ENCODE peak calls at places on chromosomes 6 and 20, in six cellular contexts. One of them, this sample, is unnamed.

GRCh38 chr20:54477556-54477955 is 2.2 kb downstream of the DOK5 start:
- DNase-seq in tibial artery: no peak
- DNase-seq in AG04450: no peak
- DNase-seq in fibroblast of lung: peak
- DNase-seq in upper lobe of left lung: no peak
- DNase-seq in SK-N-SH: no peak
- DNase-seq in this sample: no peak

GRCh38 chr6:42403415-42403814 is 48.3 kb downstream of the TRERF1 start:
- DNase-seq in tibial artery: no peak
- DNase-seq in AG04450: no peak
- DNase-seq in fibroblast of lung: peak
- DNase-seq in upper lobe of left lung: no peak
- DNase-seq in SK-N-SH: no peak
- DNase-seq in this sample: peak

GRCh38 chr6:3019065-3019464 is 19.4 kb downstream of the NQO2 start:
- DNase-seq in tibial artery: no peak
- DNase-seq in AG04450: no peak
- DNase-seq in fibroblast of lung: no peak
- DNase-seq in upper lobe of left lung: no peak
- DNase-seq in SK-N-SH: no peak
- DNase-seq in this sample: no peak

GRCh38 chr6:112931835-112932234 is 584.7 kb downstream of the RFPL4B start:
- DNase-seq in tibial artery: no peak
- DNase-seq in AG04450: no peak
- DNase-seq in fibroblast of lung: peak
- DNase-seq in upper lobe of left lung: no peak
- DNase-seq in SK-N-SH: no peak
- DNase-seq in this sample: no peak

GRCh38 chr6:138107078-138107751 is at the start of gene PERP:
- DNase-seq in tibial artery: peak
- DNase-seq in AG04450: no peak
- DNase-seq in fibroblast of lung: peak
- DNase-seq in upper lobe of left lung: peak
- DNase-seq in SK-N-SH: peak
- DNase-seq in this sample: peak

GRCh38 chr20:1177680-1178079 is 7.1 kb downstream of the TMEM74B start:
- DNase-seq in tibial artery: no peak
- DNase-seq in AG04450: no peak
- DNase-seq in fibroblast of lung: no peak
- DNase-seq in upper lobe of left lung: no peak
- DNase-seq in SK-N-SH: peak
- DNase-seq in this sample: no peak

GRCh38 chr6:156953478-156954146 is 176.4 kb downstream of the ARID1B start:
- DNase-seq in tibial artery: no peak
- DNase-seq in AG04450: peak
- DNase-seq in fibroblast of lung: peak
- DNase-seq in upper lobe of left lung: no peak
- DNase-seq in SK-N-SH: peak
- DNase-seq in this sample: no peak

GRCh38 chr6:93176070-93176469 is 243.3 kb downstream of the EPHA7 start:
- DNase-seq in tibial artery: no peak
- DNase-seq in AG04450: no peak
- DNase-seq in fibroblast of lung: no peak
- DNase-seq in upper lobe of left lung: no peak
- DNase-seq in SK-N-SH: no peak
- DNase-seq in this sample: no peak

GRCh38 chr6:2581611-2582010 is 169.1 kb downstream of the MYLK4 start:
- DNase-seq in tibial artery: no peak
- DNase-seq in AG04450: no peak
- DNase-seq in fibroblast of lung: no peak
- DNase-seq in upper lobe of left lung: no peak
- DNase-seq in SK-N-SH: no peak
- DNase-seq in this sample: no peak

GRCh38 chr6:75863001-75863400 is 114.0 kb downstream of the MYO6 start:
- DNase-seq in tibial artery: no peak
- DNase-seq in AG04450: no peak
- DNase-seq in fibroblast of lung: no peak
- DNase-seq in upper lobe of left lung: no peak
- DNase-seq in SK-N-SH: no peak
- DNase-seq in this sample: no peak

GRCh38 chr6:55175078-55175777 is 913 bp downstream of the HCRTR2 start:
- DNase-seq in tibial artery: no peak
- DNase-seq in AG04450: no peak
- DNase-seq in fibroblast of lung: no peak
- DNase-seq in upper lobe of left lung: no peak
- DNase-seq in SK-N-SH: no peak
- DNase-seq in this sample: no peak

GRCh38 chr20:42544926-42545325 is 644.8 kb downstream of the PTPRT start:
- DNase-seq in tibial artery: no peak
- DNase-seq in AG04450: no peak
- DNase-seq in fibroblast of lung: no peak
- DNase-seq in upper lobe of left lung: no peak
- DNase-seq in SK-N-SH: no peak
- DNase-seq in this sample: no peak

GRCh38 chr20:63016514-63017075 is 9.8 kb upstream of the BHLHE23 start:
- DNase-seq in tibial artery: no peak
- DNase-seq in AG04450: no peak
- DNase-seq in fibroblast of lung: no peak
- DNase-seq in upper lobe of left lung: no peak
- DNase-seq in SK-N-SH: no peak
- DNase-seq in this sample: peak

GRCh38 chr20:50924261-50924660 is 7.0 kb downstream of the ADNP start:
- DNase-seq in tibial artery: no peak
- DNase-seq in AG04450: no peak
- DNase-seq in fibroblast of lung: no peak
- DNase-seq in upper lobe of left lung: no peak
- DNase-seq in SK-N-SH: no peak
- DNase-seq in this sample: no peak

GRCh38 chr20:57653546-57653900 is 33.3 kb upstream of the ZBP1 start:
- DNase-seq in tibial artery: no peak
- DNase-seq in AG04450: no peak
- DNase-seq in fibroblast of lung: no peak
- DNase-seq in upper lobe of left lung: peak
- DNase-seq in SK-N-SH: peak
- DNase-seq in this sample: peak

GRCh38 chr20:56903421-56903820 is 274.3 kb downstream of the TFAP2C start:
- DNase-seq in tibial artery: no peak
- DNase-seq in AG04450: no peak
- DNase-seq in fibroblast of lung: no peak
- DNase-seq in upper lobe of left lung: no peak
- DNase-seq in SK-N-SH: no peak
- DNase-seq in this sample: no peak

GRCh38 chr6:155187994-155188706 is 75.7 kb upstream of the CLDN20 start:
- DNase-seq in tibial artery: no peak
- DNase-seq in AG04450: no peak
- DNase-seq in fibroblast of lung: peak
- DNase-seq in upper lobe of left lung: no peak
- DNase-seq in SK-N-SH: no peak
- DNase-seq in this sample: no peak

GRCh38 chr6:170091639-170092579 is 199.0 kb downstream of the DLL1 start:
- DNase-seq in tibial artery: peak
- DNase-seq in AG04450: no peak
- DNase-seq in fibroblast of lung: no peak
- DNase-seq in upper lobe of left lung: no peak
- DNase-seq in SK-N-SH: no peak
- DNase-seq in this sample: no peak

GRCh38 chr6:43742285-43742684 is 27.7 kb upstream of the VEGFA start:
- DNase-seq in tibial artery: no peak
- DNase-seq in AG04450: no peak
- DNase-seq in fibroblast of lung: no peak
- DNase-seq in upper lobe of left lung: no peak
- DNase-seq in SK-N-SH: peak
- DNase-seq in this sample: peak

GRCh38 chr6:11943060-11943459 is 69.1 kb upstream of the HIVEP1 start:
- DNase-seq in tibial artery: no peak
- DNase-seq in AG04450: no peak
- DNase-seq in fibroblast of lung: no peak
- DNase-seq in upper lobe of left lung: no peak
- DNase-seq in SK-N-SH: no peak
- DNase-seq in this sample: no peak

GRCh38 chr6:84685983-84686584 is 78.3 kb downstream of the TBX18 start:
- DNase-seq in tibial artery: no peak
- DNase-seq in AG04450: no peak
- DNase-seq in fibroblast of lung: no peak
- DNase-seq in upper lobe of left lung: no peak
- DNase-seq in SK-N-SH: peak
- DNase-seq in this sample: no peak

GRCh38 chr6:106702451-106703110 is 73.2 kb downstream of the QRSL1 start:
- DNase-seq in tibial artery: no peak
- DNase-seq in AG04450: no peak
- DNase-seq in fibroblast of lung: no peak
- DNase-seq in upper lobe of left lung: no peak
- DNase-seq in SK-N-SH: no peak
- DNase-seq in this sample: no peak

GRCh38 chr6:170584954-170585498 is 589 bp upstream of the PDCD2 start:
- DNase-seq in tibial artery: no peak
- DNase-seq in AG04450: no peak
- DNase-seq in fibroblast of lung: no peak
- DNase-seq in upper lobe of left lung: no peak
- DNase-seq in SK-N-SH: no peak
- DNase-seq in this sample: no peak

GRCh38 chr20:53444386-53444785 is 149.3 kb downstream of the ZNF217 start:
- DNase-seq in tibial artery: no peak
- DNase-seq in AG04450: no peak
- DNase-seq in fibroblast of lung: no peak
- DNase-seq in upper lobe of left lung: no peak
- DNase-seq in SK-N-SH: no peak
- DNase-seq in this sample: no peak

DNA sequence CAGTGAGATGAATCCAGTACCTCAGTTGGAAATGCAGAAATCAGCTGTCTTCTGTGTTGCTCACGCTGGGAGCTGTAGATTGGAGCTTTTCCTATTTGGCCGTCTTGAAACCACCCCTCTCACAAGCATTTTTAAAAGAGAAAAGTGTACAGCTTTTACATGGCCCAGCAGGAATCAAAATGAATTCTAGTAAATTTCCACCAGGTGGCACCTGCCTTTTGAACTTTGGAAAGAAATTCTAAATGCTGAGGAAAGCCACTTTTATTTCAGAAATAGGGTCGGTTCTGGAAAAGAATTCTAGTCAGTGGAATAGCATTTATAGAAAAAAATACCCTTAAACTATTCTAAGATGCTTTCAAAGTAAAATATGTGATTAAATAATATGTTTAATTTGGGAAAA is 647.8 kb downstream of the CD109 start:
- DNase-seq in tibial artery: no peak
- DNase-seq in AG04450: no peak
- DNase-seq in fibroblast of lung: no peak
- DNase-seq in upper lobe of left lung: no peak
- DNase-seq in SK-N-SH: peak
- DNase-seq in this sample: no peak
- TF ChIP-seq CTCF in tibial artery: peak
- TF ChIP-seq CTCF in AG04450: peak
- TF ChIP-seq CTCF in fibroblast of lung: peak
- TF ChIP-seq CTCF in upper lobe of left lung: no peak
- TF ChIP-seq CTCF in SK-N-SH: peak
- TF ChIP-seq CTCF in this sample: peak

DNA sequence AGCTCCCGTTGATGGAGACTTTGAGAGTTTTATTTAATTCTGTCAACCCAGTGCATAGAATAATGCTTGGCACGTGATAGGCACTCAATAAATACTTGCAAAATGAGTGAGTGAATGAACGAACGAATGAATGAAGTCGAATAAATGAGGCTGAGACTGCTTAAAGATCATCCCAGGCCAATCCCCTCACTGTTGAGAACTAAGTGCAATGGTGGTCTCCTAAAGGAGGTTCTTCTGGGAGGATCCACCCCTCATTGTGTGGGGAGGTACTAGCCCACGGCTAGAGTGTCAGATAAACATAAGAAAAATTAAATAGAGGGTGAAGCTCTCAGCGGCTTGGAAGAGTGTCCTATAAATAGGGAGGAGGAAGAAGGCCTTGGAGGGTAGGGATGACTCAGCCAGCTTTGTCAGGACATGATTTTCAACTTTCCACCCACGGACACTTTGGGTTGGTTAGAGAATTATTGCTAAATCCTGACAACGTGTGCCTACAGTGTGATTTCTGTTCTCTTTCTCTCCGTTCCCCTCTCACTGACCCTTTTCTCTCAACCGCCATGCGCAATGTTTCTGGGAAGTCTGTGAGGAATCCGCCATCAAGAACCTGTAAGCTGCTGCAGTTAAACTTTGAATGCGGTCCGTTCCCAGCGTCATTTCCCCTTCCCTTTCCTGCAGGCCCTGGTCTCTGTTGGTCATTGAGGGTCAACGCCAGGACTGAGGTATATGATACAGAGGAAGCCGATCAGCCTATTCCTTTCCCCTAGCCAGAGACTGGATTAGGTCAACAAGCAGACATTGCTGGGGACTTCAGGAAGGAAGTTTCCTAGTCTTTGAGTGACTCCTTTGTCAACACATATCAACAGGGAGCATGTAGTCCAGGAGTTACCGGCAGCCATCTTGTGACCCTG is 179.2 kb upstream of the JARID2 start:
- DNase-seq in tibial artery: peak
- DNase-seq in AG04450: peak
- DNase-seq in fibroblast of lung: peak
- DNase-seq in upper lobe of left lung: no peak
- DNase-seq in SK-N-SH: no peak
- DNase-seq in this sample: peak
- H3K27ac ChIP-seq in tibial artery: no peak
- H3K27ac ChIP-seq in AG04450: peak
- H3K27ac ChIP-seq in fibroblast of lung: no peak
- H3K27ac ChIP-seq in upper lobe of left lung: peak
- H3K27ac ChIP-seq in SK-N-SH: no peak
- H3K27ac ChIP-seq in this sample: peak

DNA sequence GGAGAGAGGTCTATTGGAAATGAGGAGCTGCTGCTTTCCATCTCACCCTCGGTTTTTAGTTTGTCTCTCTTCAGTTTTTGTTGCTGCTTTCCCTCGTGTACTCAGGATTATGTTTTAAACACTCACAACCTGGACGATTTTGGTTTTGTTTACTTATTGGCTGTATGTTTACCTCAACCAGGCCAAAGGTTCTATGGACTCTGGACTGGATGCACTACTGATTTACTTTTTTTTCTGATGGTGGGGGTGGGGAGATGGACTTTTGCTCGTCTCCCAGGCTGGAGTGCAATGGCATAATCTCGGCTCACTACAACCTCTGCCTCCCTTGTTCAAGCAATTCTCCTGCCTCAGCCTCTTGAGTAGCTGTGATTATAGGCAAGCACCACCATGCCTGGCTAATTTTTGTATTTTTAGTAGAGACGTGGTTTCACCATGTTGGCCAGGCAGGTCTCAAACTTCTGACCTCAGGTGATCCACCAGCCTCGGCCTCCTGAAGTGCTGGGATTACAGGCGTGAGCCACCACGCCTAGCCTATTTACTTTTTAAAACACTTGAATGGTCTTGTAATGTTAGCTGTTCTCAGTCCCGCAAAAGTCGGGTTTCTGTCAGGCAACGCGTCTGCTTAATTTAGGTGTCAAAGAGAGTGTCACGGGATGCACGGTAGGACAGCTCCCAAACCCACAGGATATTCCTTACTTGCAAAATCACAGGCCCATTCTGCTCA is 148.2 kb upstream of the RIPOR2 start:
- DNase-seq in tibial artery: no peak
- DNase-seq in AG04450: no peak
- DNase-seq in fibroblast of lung: no peak
- DNase-seq in upper lobe of left lung: no peak
- DNase-seq in SK-N-SH: no peak
- DNase-seq in this sample: no peak
- H3K4me3 ChIP-seq in tibial artery: no peak
- H3K4me3 ChIP-seq in AG04450: no peak
- H3K4me3 ChIP-seq in fibroblast of lung: no peak
- H3K4me3 ChIP-seq in upper lobe of left lung: no peak
- H3K4me3 ChIP-seq in SK-N-SH: no peak
- H3K4me3 ChIP-seq in this sample: no peak

GRCh38 chr6:162442675-162443074 is 284.9 kb downstream of the PRKN start:
- DNase-seq in tibial artery: no peak
- DNase-seq in AG04450: no peak
- DNase-seq in fibroblast of lung: peak
- DNase-seq in upper lobe of left lung: no peak
- DNase-seq in SK-N-SH: peak
- DNase-seq in this sample: no peak
- TF ChIP-seq CTCF in tibial artery: no peak
- TF ChIP-seq CTCF in AG04450: no peak
- TF ChIP-seq CTCF in fibroblast of lung: no peak
- TF ChIP-seq CTCF in upper lobe of left lung: peak
- TF ChIP-seq CTCF in SK-N-SH: peak
- TF ChIP-seq CTCF in this sample: no peak